ENCODE peak calls at places on chromosomes 16 and 17, in nine cellular contexts. One of them, this sample, is unnamed.

GRCh38 chr17:57097832-57098421 is 12.9 kb downstream of the AKAP1 start:
- DNase-seq in AG10803: peak
- DNase-seq in foreskin keratinocyte: no peak
- DNase-seq in fibroblast of the aortic adventitia: peak
- DNase-seq in prostate gland: no peak
- DNase-seq in cardiac muscle cell: peak
- DNase-seq in HFF-Myc: peak
- DNase-seq in right atrium auricular region: no peak
- DNase-seq in colonic mucosa: no peak
- DNase-seq in this sample: peak

GRCh38 chr16:2692948-2693651 is 10.8 kb downstream of the KCTD5 start:
- DNase-seq in AG10803: no peak
- DNase-seq in foreskin keratinocyte: no peak
- DNase-seq in fibroblast of the aortic adventitia: peak
- DNase-seq in prostate gland: no peak
- DNase-seq in cardiac muscle cell: no peak
- DNase-seq in HFF-Myc: no peak
- DNase-seq in right atrium auricular region: no peak
- DNase-seq in colonic mucosa: no peak
- DNase-seq in this sample: no peak

GRCh38 chr16:57128787-57129389 is 36.5 kb downstream of the CPNE2 start:
- DNase-seq in AG10803: no peak
- DNase-seq in foreskin keratinocyte: no peak
- DNase-seq in fibroblast of the aortic adventitia: no peak
- DNase-seq in prostate gland: no peak
- DNase-seq in cardiac muscle cell: no peak
- DNase-seq in HFF-Myc: no peak
- DNase-seq in right atrium auricular region: no peak
- DNase-seq in colonic mucosa: no peak
- DNase-seq in this sample: no peak

GRCh38 chr16:20937736-20938135 is 37.2 kb downstream of the LYRM1 start:
- DNase-seq in AG10803: no peak
- DNase-seq in foreskin keratinocyte: no peak
- DNase-seq in fibroblast of the aortic adventitia: no peak
- DNase-seq in prostate gland: no peak
- DNase-seq in cardiac muscle cell: no peak
- DNase-seq in HFF-Myc: no peak
- DNase-seq in right atrium auricular region: no peak
- DNase-seq in colonic mucosa: peak
- DNase-seq in this sample: no peak

GRCh38 chr16:49488740-49489525 is 115.3 kb downstream of the C16orf78 start:
- DNase-seq in AG10803: no peak
- DNase-seq in foreskin keratinocyte: no peak
- DNase-seq in fibroblast of the aortic adventitia: no peak
- DNase-seq in prostate gland: no peak
- DNase-seq in cardiac muscle cell: no peak
- DNase-seq in HFF-Myc: no peak
- DNase-seq in right atrium auricular region: no peak
- DNase-seq in colonic mucosa: no peak
- DNase-seq in this sample: no peak

GRCh38 chr17:17926840-17927449 is 45.3 kb downstream of the TOM1L2 start:
- DNase-seq in AG10803: no peak
- DNase-seq in foreskin keratinocyte: no peak
- DNase-seq in fibroblast of the aortic adventitia: no peak
- DNase-seq in prostate gland: no peak
- DNase-seq in cardiac muscle cell: no peak
- DNase-seq in HFF-Myc: no peak
- DNase-seq in right atrium auricular region: no peak
- DNase-seq in colonic mucosa: no peak
- DNase-seq in this sample: no peak

GRCh38 chr17:19313746-19314651 is 48.5 kb downstream of the B9D1 start:
- DNase-seq in AG10803: no peak
- DNase-seq in foreskin keratinocyte: peak
- DNase-seq in fibroblast of the aortic adventitia: peak
- DNase-seq in prostate gland: no peak
- DNase-seq in cardiac muscle cell: no peak
- DNase-seq in HFF-Myc: no peak
- DNase-seq in right atrium auricular region: no peak
- DNase-seq in colonic mucosa: no peak
- DNase-seq in this sample: no peak

GRCh38 chr16:67884684-67885083 is at the start of gene NRN1L:
- DNase-seq in AG10803: peak
- DNase-seq in foreskin keratinocyte: peak
- DNase-seq in fibroblast of the aortic adventitia: peak
- DNase-seq in prostate gland: peak
- DNase-seq in cardiac muscle cell: peak
- DNase-seq in HFF-Myc: peak
- DNase-seq in right atrium auricular region: peak
- DNase-seq in colonic mucosa: peak
- DNase-seq in this sample: peak

GRCh38 chr17:31424944-31425582 is 33.6 kb downstream of the RAB11FIP4 start:
- DNase-seq in AG10803: peak
- DNase-seq in foreskin keratinocyte: no peak
- DNase-seq in fibroblast of the aortic adventitia: peak
- DNase-seq in prostate gland: no peak
- DNase-seq in cardiac muscle cell: no peak
- DNase-seq in HFF-Myc: no peak
- DNase-seq in right atrium auricular region: no peak
- DNase-seq in colonic mucosa: no peak
- DNase-seq in this sample: no peak

GRCh38 chr17:60127068-60128064 is 22.4 kb upstream of the CA4 start:
- DNase-seq in AG10803: no peak
- DNase-seq in foreskin keratinocyte: no peak
- DNase-seq in fibroblast of the aortic adventitia: no peak
- DNase-seq in prostate gland: peak
- DNase-seq in cardiac muscle cell: no peak
- DNase-seq in HFF-Myc: no peak
- DNase-seq in right atrium auricular region: peak
- DNase-seq in colonic mucosa: no peak
- DNase-seq in this sample: no peak

GRCh38 chr16:2027024-2028010 is 615 bp downstream of the NHERF2 start:
- DNase-seq in AG10803: peak
- DNase-seq in foreskin keratinocyte: peak
- DNase-seq in fibroblast of the aortic adventitia: peak
- DNase-seq in prostate gland: no peak
- DNase-seq in cardiac muscle cell: peak
- DNase-seq in HFF-Myc: no peak
- DNase-seq in right atrium auricular region: no peak
- DNase-seq in colonic mucosa: no peak
- DNase-seq in this sample: no peak

GRCh38 chr16:15790458-15790857 is 66.4 kb downstream of the MYH11 start:
- DNase-seq in AG10803: no peak
- DNase-seq in foreskin keratinocyte: no peak
- DNase-seq in fibroblast of the aortic adventitia: peak
- DNase-seq in prostate gland: no peak
- DNase-seq in cardiac muscle cell: no peak
- DNase-seq in HFF-Myc: no peak
- DNase-seq in right atrium auricular region: no peak
- DNase-seq in colonic mucosa: no peak
- DNase-seq in this sample: no peak

GRCh38 chr16:630815-631405 is at the start of gene WFIKKN1:
- DNase-seq in AG10803: no peak
- DNase-seq in foreskin keratinocyte: no peak
- DNase-seq in fibroblast of the aortic adventitia: no peak
- DNase-seq in prostate gland: no peak
- DNase-seq in cardiac muscle cell: no peak
- DNase-seq in HFF-Myc: no peak
- DNase-seq in right atrium auricular region: no peak
- DNase-seq in colonic mucosa: peak
- DNase-seq in this sample: peak

GRCh38 chr17:1978396-1978962 is 46.7 kb downstream of the RTN4RL1 start:
- DNase-seq in AG10803: no peak
- DNase-seq in foreskin keratinocyte: no peak
- DNase-seq in fibroblast of the aortic adventitia: no peak
- DNase-seq in prostate gland: no peak
- DNase-seq in cardiac muscle cell: no peak
- DNase-seq in HFF-Myc: no peak
- DNase-seq in right atrium auricular region: no peak
- DNase-seq in colonic mucosa: no peak
- DNase-seq in this sample: no peak

GRCh38 chr17:75041656-75042280 is 5.0 kb downstream of the ATP5PD start:
- DNase-seq in AG10803: no peak
- DNase-seq in foreskin keratinocyte: no peak
- DNase-seq in fibroblast of the aortic adventitia: no peak
- DNase-seq in prostate gland: no peak
- DNase-seq in cardiac muscle cell: no peak
- DNase-seq in HFF-Myc: no peak
- DNase-seq in right atrium auricular region: no peak
- DNase-seq in colonic mucosa: no peak
- DNase-seq in this sample: no peak

GRCh38 chr17:40850287-40850972 is 16.6 kb downstream of the KRT12 start:
- DNase-seq in AG10803: no peak
- DNase-seq in foreskin keratinocyte: peak
- DNase-seq in fibroblast of the aortic adventitia: no peak
- DNase-seq in prostate gland: no peak
- DNase-seq in cardiac muscle cell: no peak
- DNase-seq in HFF-Myc: no peak
- DNase-seq in right atrium auricular region: no peak
- DNase-seq in colonic mucosa: no peak
- DNase-seq in this sample: peak

GRCh38 chr17:42984486-42984885 is 4.1 kb downstream of the RUNDC1 start:
- DNase-seq in AG10803: no peak
- DNase-seq in foreskin keratinocyte: no peak
- DNase-seq in fibroblast of the aortic adventitia: peak
- DNase-seq in prostate gland: peak
- DNase-seq in cardiac muscle cell: peak
- DNase-seq in HFF-Myc: no peak
- DNase-seq in right atrium auricular region: no peak
- DNase-seq in colonic mucosa: no peak
- DNase-seq in this sample: no peak

GRCh38 chr17:57370051-57370581 is 113.8 kb downstream of the MSI2 start:
- DNase-seq in AG10803: peak
- DNase-seq in foreskin keratinocyte: peak
- DNase-seq in fibroblast of the aortic adventitia: peak
- DNase-seq in prostate gland: no peak
- DNase-seq in cardiac muscle cell: peak
- DNase-seq in HFF-Myc: no peak
- DNase-seq in right atrium auricular region: no peak
- DNase-seq in colonic mucosa: no peak
- DNase-seq in this sample: peak

DNA sequence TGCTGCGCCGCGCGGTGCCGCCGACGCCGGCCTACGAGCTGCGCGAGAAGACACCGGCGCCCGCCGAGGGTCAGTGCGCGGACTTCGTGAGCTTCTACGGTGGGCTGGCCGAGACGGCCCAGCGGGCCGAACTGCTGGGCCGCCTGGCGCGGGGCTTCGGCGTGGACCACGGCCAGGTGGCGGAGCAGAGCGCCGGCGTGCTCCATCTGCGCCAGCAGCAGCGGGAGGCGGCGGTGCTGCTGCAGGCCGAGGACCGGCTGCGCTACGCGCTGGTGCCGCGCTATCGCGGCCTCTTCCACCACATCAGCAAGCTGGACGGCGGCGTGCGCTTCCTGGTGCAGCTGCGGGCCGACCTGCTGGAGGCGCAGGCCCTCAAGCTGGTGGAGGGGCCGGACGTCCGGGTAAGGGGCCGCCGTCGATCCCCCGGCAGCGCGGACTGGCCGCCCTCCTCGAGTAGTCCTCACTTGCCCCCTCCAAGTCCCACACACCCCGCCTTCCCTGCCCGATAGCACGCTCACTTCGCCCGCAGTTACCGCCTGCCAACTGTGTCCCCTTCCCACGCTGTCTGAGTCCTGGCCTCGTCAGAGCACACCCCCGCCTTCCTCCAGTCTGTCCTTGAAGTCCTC is 470 bp downstream of the MLYCD start:
- DNase-seq in AG10803: peak
- DNase-seq in foreskin keratinocyte: peak
- DNase-seq in fibroblast of the aortic adventitia: peak
- DNase-seq in prostate gland: no peak
- DNase-seq in cardiac muscle cell: peak
- DNase-seq in HFF-Myc: no peak
- DNase-seq in right atrium auricular region: no peak
- DNase-seq in colonic mucosa: peak
- DNase-seq in this sample: no peak
- TF ChIP-seq CTCF in AG10803: no peak
- TF ChIP-seq CTCF in foreskin keratinocyte: no peak
- TF ChIP-seq CTCF in fibroblast of the aortic adventitia: no peak
- TF ChIP-seq CTCF in prostate gland: no peak
- TF ChIP-seq CTCF in cardiac muscle cell: peak
- TF ChIP-seq CTCF in HFF-Myc: no peak
- TF ChIP-seq CTCF in right atrium auricular region: no peak
- TF ChIP-seq CTCF in colonic mucosa: no peak
- TF ChIP-seq CTCF in this sample: no peak

DNA sequence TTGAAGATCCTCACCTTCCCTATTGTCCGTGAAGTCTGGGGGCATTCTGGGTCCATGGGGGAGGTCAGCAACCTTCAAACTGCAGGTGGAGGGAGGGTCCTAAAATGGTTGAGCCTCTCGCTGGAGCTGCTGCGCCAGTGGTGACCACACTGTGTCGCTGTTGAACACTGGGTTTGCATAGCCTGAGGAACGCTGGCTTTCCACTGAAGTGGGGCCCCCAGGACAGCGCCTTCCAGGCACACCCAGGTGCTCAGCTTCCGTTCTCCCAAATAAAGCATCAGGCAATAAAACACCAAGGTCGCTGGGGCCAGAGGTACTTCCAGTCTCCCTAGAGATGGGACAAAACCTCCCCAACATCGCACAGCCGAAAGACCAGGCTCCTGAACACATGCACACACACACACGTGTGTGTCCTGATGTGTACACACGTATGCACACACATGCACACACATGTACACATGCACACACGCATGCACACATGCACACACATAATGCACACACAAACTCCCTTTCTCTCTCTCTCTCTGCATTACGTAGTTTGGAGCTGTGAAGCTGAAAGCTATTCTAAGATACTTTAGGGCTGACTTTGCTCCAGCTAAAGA is 120.6 kb downstream of the IRF8 start:
- DNase-seq in AG10803: no peak
- DNase-seq in foreskin keratinocyte: no peak
- DNase-seq in fibroblast of the aortic adventitia: no peak
- DNase-seq in prostate gland: no peak
- DNase-seq in cardiac muscle cell: no peak
- DNase-seq in HFF-Myc: no peak
- DNase-seq in right atrium auricular region: no peak
- DNase-seq in colonic mucosa: no peak
- DNase-seq in this sample: no peak
- TF ChIP-seq CTCF in AG10803: peak
- TF ChIP-seq CTCF in foreskin keratinocyte: peak
- TF ChIP-seq CTCF in fibroblast of the aortic adventitia: peak
- TF ChIP-seq CTCF in prostate gland: no peak
- TF ChIP-seq CTCF in cardiac muscle cell: peak
- TF ChIP-seq CTCF in HFF-Myc: peak
- TF ChIP-seq CTCF in right atrium auricular region: no peak
- TF ChIP-seq CTCF in colonic mucosa: no peak
- TF ChIP-seq CTCF in this sample: peak

GRCh38 chr16:76265434-76266045 is 11.7 kb upstream of the CNTNAP4 start:
- DNase-seq in AG10803: no peak
- DNase-seq in foreskin keratinocyte: peak
- DNase-seq in fibroblast of the aortic adventitia: peak
- DNase-seq in prostate gland: no peak
- DNase-seq in cardiac muscle cell: peak
- DNase-seq in HFF-Myc: no peak
- DNase-seq in right atrium auricular region: no peak
- DNase-seq in colonic mucosa: peak
- DNase-seq in this sample: peak
- TF ChIP-seq CTCF in AG10803: peak
- TF ChIP-seq CTCF in foreskin keratinocyte: peak
- TF ChIP-seq CTCF in fibroblast of the aortic adventitia: peak
- TF ChIP-seq CTCF in prostate gland: no peak
- TF ChIP-seq CTCF in cardiac muscle cell: peak
- TF ChIP-seq CTCF in HFF-Myc: peak
- TF ChIP-seq CTCF in right atrium auricular region: no peak
- TF ChIP-seq CTCF in colonic mucosa: peak
- TF ChIP-seq CTCF in this sample: peak

GRCh38 chr16:29961479-29962343 is at the start of gene TMEM219:
- DNase-seq in AG10803: peak
- DNase-seq in foreskin keratinocyte: peak
- DNase-seq in fibroblast of the aortic adventitia: peak
- DNase-seq in prostate gland: peak
- DNase-seq in cardiac muscle cell: peak
- DNase-seq in HFF-Myc: peak
- DNase-seq in right atrium auricular region: peak
- DNase-seq in colonic mucosa: peak
- DNase-seq in this sample: peak
- TF ChIP-seq CTCF in AG10803: peak
- TF ChIP-seq CTCF in foreskin keratinocyte: peak
- TF ChIP-seq CTCF in fibroblast of the aortic adventitia: peak
- TF ChIP-seq CTCF in prostate gland: peak
- TF ChIP-seq CTCF in cardiac muscle cell: peak
- TF ChIP-seq CTCF in HFF-Myc: peak
- TF ChIP-seq CTCF in right atrium auricular region: peak
- TF ChIP-seq CTCF in colonic mucosa: peak
- TF ChIP-seq CTCF in this sample: peak

This sample was measured in MCF 10A.